ENCODE peak calls at places on chromosomes 3 and 15, in seven cellular contexts. Z is uterus, V is Peyer's patch, D is OCI-LY7, T is mammary epithelial cell, U is fibroblast of lung, H is spleen. A is an unnamed sample. For H3K36me3, the result is how much of the 10 kb centered on the place peaks cover.

GRCh38 chr15:101494251-101494796 is 4.8 kb upstream of the PCSK6 start:
- DNase-seq in D (no peak), H (no peak), Z (no peak), V (no peak), U (no peak), T (no peak), A (no peak)

GRCh38 chr15:43985976-43986375 is 159.2 kb downstream of the WDR76 start:
- DNase-seq in T (no peak), Z (no peak), U (no peak), D (no peak), V (no peak), H (no peak), A (no peak)

GRCh38 chr3:114660124-114660523 is 366.3 kb downstream of the TIGIT start:
- DNase-seq in D (no peak), T (no peak), H (no peak), V (no peak), U (peak), Z (peak), A (no peak)

GRCh38 chr3:184348057-184348382 is 10.6 kb downstream of the FAM131A start:
- DNase-seq in D (no peak), V (no peak), U (no peak), H (no peak), Z (no peak), T (no peak), A (no peak)

GRCh38 chr15:78264304-78265136 is at the start of gene DNAJA4:
- DNase-seq in U (peak), Z (peak), H (peak), V (peak), D (no peak), T (no peak), A (no peak)

GRCh38 chr15:70789213-70789612 is 25.9 kb upstream of the UACA start:
- DNase-seq in H (no peak), V (peak), T (no peak), D (no peak), U (peak), Z (no peak), A (no peak)

GRCh38 chr3:180430896-180431295 is 171.1 kb upstream of the TTC14 start:
- DNase-seq in H (no peak), T (peak), Z (no peak), V (no peak), U (no peak), D (no peak), A (peak)

GRCh38 chr3:76432396-76432795 is 607.5 kb upstream of the ROBO2 start:
- DNase-seq in Z (no peak), U (no peak), H (no peak), V (no peak), T (no peak), D (no peak), A (no peak)

GRCh38 chr15:35159170-35159569 is 74.1 kb upstream of the NANOGP8 start:
- DNase-seq in H (no peak), D (no peak), T (no peak), V (no peak), U (no peak), Z (no peak), A (no peak)

GRCh38 chr3:33826206-33826605 is 27.8 kb downstream of the PDCD6IP start:
- DNase-seq in T (no peak), Z (no peak), D (no peak), V (no peak), H (no peak), U (no peak), A (no peak)

GRCh38 chr3:107753494-107753893 is 230.7 kb downstream of the BBX start:
- DNase-seq in H (no peak), Z (no peak), V (peak), U (peak), T (peak), D (peak), A (peak)

DNA sequence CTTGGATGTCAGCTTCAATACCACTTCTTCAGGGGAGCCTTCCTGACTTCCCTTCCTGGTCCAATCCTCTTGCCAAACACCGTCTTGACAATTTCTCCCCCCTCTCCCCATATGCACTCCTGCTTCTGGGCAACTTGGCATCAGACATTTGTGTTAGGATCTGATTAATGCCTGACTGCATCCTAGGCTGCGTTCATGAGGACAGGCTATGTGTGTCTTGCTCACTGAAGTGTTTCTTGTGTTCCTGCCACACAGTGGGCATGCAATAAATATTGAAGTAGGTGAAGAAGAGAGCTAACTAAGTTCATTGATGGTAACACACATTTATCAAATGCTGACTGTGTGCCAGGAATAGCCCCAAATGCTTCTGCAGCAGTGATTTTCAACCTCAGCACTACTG is 36.4 kb upstream of the WNT5A start:
- DNase-seq in U (no peak), T (no peak), H (no peak), D (no peak), Z (no peak), V (no peak), A (no peak)
- H3K4me3 ChIP-seq in U (no peak), T (no peak), H (no peak), D (no peak), Z (no peak), V (no peak), A (no peak)

GRCh38 chr3:50375200-50375931 is 16.0 kb upstream of the TMEM115 start:
- DNase-seq in H (no peak), Z (no peak), D (peak), T (no peak), U (no peak), V (no peak), A (no peak)
- TF ChIP-seq CTCF in H (no peak), Z (no peak), D (peak), T (no peak), U (no peak), V (no peak), A (no peak)

GRCh38 chr3:79263423-79263822 is 504.4 kb downstream of the ROBO1 start:
- DNase-seq in U (no peak), H (no peak), D (no peak), Z (no peak), V (no peak), T (no peak), A (no peak)
- H3K36me3 ChIP-seq in U (under half), H (under half), D (under half), Z (under half), V (under half), T (under half), A (under half)

GRCh38 chr15:84750583-84751092 is 2.2 kb downstream of the ZNF592 start:
- DNase-seq in U (no peak), V (no peak), H (no peak), T (no peak), D (peak), Z (no peak), A (no peak)
- H3K4me3 ChIP-seq in U (peak), V (peak), H (peak), T (peak), D (peak), Z (no peak), A (no peak)

DNA sequence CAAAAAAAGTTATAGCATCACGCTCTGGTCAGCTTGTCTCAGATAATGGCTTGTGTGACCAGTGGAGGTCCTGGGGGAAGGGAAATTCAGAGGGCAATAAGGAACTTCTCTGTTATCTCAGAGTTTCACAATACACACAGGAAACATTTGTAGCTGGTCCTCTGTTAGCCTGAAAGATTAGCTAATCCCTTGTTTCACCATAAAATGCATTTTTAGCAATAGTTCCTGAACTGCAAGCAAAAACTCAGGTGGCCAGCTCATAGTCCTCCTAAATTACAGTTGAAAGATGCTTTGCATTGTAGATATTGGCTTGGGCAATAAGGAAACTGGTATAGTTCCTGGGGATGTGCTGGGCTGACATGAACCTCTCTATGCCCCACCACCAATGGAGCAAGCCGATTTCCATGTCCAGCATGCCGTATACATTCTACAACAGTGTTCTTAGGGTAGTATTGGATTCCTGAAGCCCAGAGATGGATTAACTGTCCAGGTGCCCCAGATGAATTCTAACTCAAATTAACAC is 141.5 kb upstream of the TBL1XR1 start:
- DNase-seq in H (no peak), D (peak), V (no peak), T (no peak), Z (no peak), U (peak), A (peak)
- TF ChIP-seq CTCF in H (no peak), D (no peak), V (no peak), T (no peak), Z (no peak), U (no peak), A (no peak)

GRCh38 chr3:160400631-160401150 is 1.2 kb downstream of the SMC4 start:
- DNase-seq in D (peak), Z (no peak), U (no peak), H (peak), T (peak), V (peak), A (no peak)

GRCh38 chr3:160400048-160400630 is 689 bp downstream of the SMC4 start:
- DNase-seq in D (peak), T (peak), U (peak), V (peak), H (peak), Z (peak), A (peak)

GRCh38 chr3:160403028-160403545 is 3.6 kb downstream of the SMC4 start:
- DNase-seq in Z (no peak), T (peak), D (no peak), U (peak), V (no peak), H (no peak), A (no peak)

GRCh38 chr3:160402249-160403027 is 3.0 kb downstream of the SMC4 start:
- DNase-seq in U (peak), V (no peak), T (no peak), Z (no peak), H (no peak), D (no peak), A (no peak)

GRCh38 chr3:160401301-160402095 is 2.0 kb downstream of the SMC4 start:
- DNase-seq in H (no peak), U (peak), D (peak), V (no peak), T (peak), Z (no peak), A (peak)
- H3K36me3 ChIP-seq in H (under half), U (under half), D (half or more), V (under half), T (under half), Z (under half), A (under half)

DNA sequence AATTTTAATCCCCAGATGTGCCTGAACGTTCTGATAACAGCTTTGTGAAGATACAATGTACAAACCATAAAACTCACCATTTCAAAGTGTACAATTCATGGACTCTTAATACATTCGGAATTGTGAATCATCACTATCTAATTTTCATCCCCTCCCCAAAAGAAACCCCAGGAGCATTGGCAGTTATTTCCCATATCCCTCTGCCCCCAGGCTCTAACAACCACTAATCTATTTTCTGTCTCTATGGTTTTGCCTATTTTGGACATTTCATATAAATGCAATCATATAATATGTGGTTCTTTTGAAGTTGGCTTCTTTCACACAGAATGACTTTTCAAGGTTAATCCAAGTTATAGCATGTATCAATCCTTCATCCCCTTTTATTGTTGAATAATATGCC is 25.3 kb downstream of the PRICKLE2 start:
- DNase-seq in T (no peak), U (no peak), V (no peak), H (no peak), Z (no peak), D (no peak), A (no peak)
- H3K4me3 ChIP-seq in T (no peak), U (no peak), V (no peak), H (no peak), Z (no peak), D (no peak), A (no peak)